ENCODE peak calls at places on chromosomes 13 and 19, in five cellular contexts. J is glutamatergic neuron, N is NCI-H345, H is NCI-H1417 treated with DMSO at 0.1 percent for 48 hours, E is epithelial cell of prostate. I is an unnamed sample.

GRCh38 chr19:48405850-48406249 is 12.4 kb downstream of the GRIN2D start:
- DNase-seq in J (no peak), N (no peak), H (no peak), E (peak; percentile 33), I (no peak)

GRCh38 chr19:17127671-17128070 is 52.1 kb downstream of the MYO9B start:
- DNase-seq in J (no peak), N (no peak), H (no peak), E (no peak), I (no peak)

GRCh38 chr13:75101997-75102720 is 379.8 kb downstream of the TBC1D4 start:
- DNase-seq in J (peak; percentile 20), N (no peak), H (no peak), E (no peak), I (no peak)

GRCh38 chr13:50425772-50426171 is 410.5 kb downstream of the KCNRG start:
- DNase-seq in J (no peak), N (no peak), H (no peak), E (no peak), I (no peak)

GRCh38 chr19:3059653-3060052 is 2.6 kb downstream of the TLE5 start:
- DNase-seq in J (no peak), N (no peak), H (no peak), E (no peak), I (no peak)

GRCh38 chr19:41219924-41220567 is 1.0 kb downstream of the AXL start:
- DNase-seq in J (no peak), N (no peak), H (no peak), E (no peak), I (no peak)

GRCh38 chr13:108728370-108728769 is 99.0 kb downstream of the MYO16 start:
- DNase-seq in J (no peak), N (no peak), H (no peak), E (no peak), I (no peak)

GRCh38 chr13:30748717-30749116 is 13.4 kb downstream of the ALOX5AP start:
- DNase-seq in J (no peak), N (no peak), H (no peak), E (no peak), I (no peak)

GRCh38 chr19:947707-948533 is 22.1 kb downstream of the ARID3A start:
- DNase-seq in J (no peak), N (no peak), H (no peak), E (no peak), I (no peak)

GRCh38 chr13:63731896-63732295 is 2316.2 kb upstream of the PCDH20 start:
- DNase-seq in J (no peak), N (no peak), H (no peak), E (no peak), I (no peak)

GRCh38 chr13:101474419-101474957 is 22.0 kb downstream of the ITGBL1 start:
- DNase-seq in J (peak; percentile 41), N (no peak), H (no peak), E (no peak), I (peak; percentile 83)

GRCh38 chr13:97809576-97809975 is 143.9 kb upstream of the IPO5 start:
- DNase-seq in J (no peak), N (no peak), H (no peak), E (no peak), I (no peak)

GRCh38 chr13:74210693-74211393 is 76.6 kb upstream of the KLF12 start:
- DNase-seq in J (peak; percentile 26), N (peak; percentile 78), H (no peak), E (peak; percentile 67), I (peak; percentile 51)

GRCh38 chr13:45339867-45340266 is 1.1 kb downstream of the TPT1 start:
- DNase-seq in J (no peak), N (no peak), H (no peak), E (no peak), I (no peak)

GRCh38 chr19:15684828-15685227 is 11.9 kb downstream of the CYP4F12 start:
- DNase-seq in J (no peak), N (no peak), H (no peak), E (no peak), I (no peak)

GRCh38 chr13:74052402-74052928 is 81.7 kb downstream of the KLF12 start:
- DNase-seq in J (no peak), N (no peak), H (no peak), E (no peak), I (no peak)

GRCh38 chr13:109665781-109666249 is 120.6 kb downstream of the IRS2 start:
- DNase-seq in J (no peak), N (no peak), H (no peak), E (no peak), I (no peak)

GRCh38 chr13:90493667-90494066 is 853.8 kb upstream of the MIR17HG start:
- DNase-seq in J (no peak), N (no peak), H (no peak), E (no peak), I (no peak)

GRCh38 chr13:21717817-21718216 is 46.9 kb downstream of the FGF9 start:
- DNase-seq in J (no peak), N (no peak), H (no peak), E (no peak), I (no peak)

GRCh38 chr19:9622531-9622930 is 1.5 kb upstream of the ZNF561 start:
- DNase-seq in J (no peak), N (no peak), H (no peak), E (peak; percentile 56), I (no peak)

GRCh38 chr19:927044-927706 is 1.3 kb downstream of the ARID3A start:
- DNase-seq in J (peak; percentile 79), N (no peak), H (no peak), E (no peak), I (no peak)

GRCh38 chr19:45767881-45768643 is 990 bp downstream of the SIX5 start:
- DNase-seq in J (peak; percentile 63), N (peak; percentile 13), H (no peak), E (no peak), I (no peak)

GRCh38 chr13:39284801-39285388 is 246.6 kb downstream of the NHLRC3 start:
- DNase-seq in J (no peak), N (no peak), H (no peak), E (no peak), I (no peak)